ENCODE peak calls at places on chromosomes 11 and 22, in four cellular contexts. One of them, this sample, is unnamed.

GRCh38 chr11:10898003-10898762 is 40.3 kb upstream of the ZBED5 start:
- DNase-seq in HepG2: no peak
- DNase-seq in HCT116: no peak
- DNase-seq in H1: no peak
- DNase-seq in this sample: no peak

GRCh38 chr11:13126430-13126829 is 117.3 kb downstream of the RASSF10 start:
- DNase-seq in HepG2: no peak
- DNase-seq in HCT116: no peak
- DNase-seq in H1: no peak
- DNase-seq in this sample: no peak

GRCh38 chr11:28505216-28505615 is 397.0 kb downstream of the METTL15 start:
- DNase-seq in HepG2: no peak
- DNase-seq in HCT116: no peak
- DNase-seq in H1: no peak
- DNase-seq in this sample: no peak

GRCh38 chr11:5304046-5304445 is 2.3 kb upstream of the OR51B4 start:
- DNase-seq in HepG2: no peak
- DNase-seq in HCT116: no peak
- DNase-seq in H1: no peak
- DNase-seq in this sample: no peak

GRCh38 chr22:22720724-22721261 is 76.4 kb downstream of the GGTLC2 start:
- DNase-seq in HepG2: no peak
- DNase-seq in HCT116: no peak
- DNase-seq in H1: no peak
- DNase-seq in this sample: peak

GRCh38 chr22:33896801-33897620 is 23.3 kb downstream of the LARGE1 start:
- DNase-seq in HepG2: no peak
- DNase-seq in HCT116: no peak
- DNase-seq in H1: no peak
- DNase-seq in this sample: no peak

GRCh38 chr11:128711136-128711535 is 17.3 kb downstream of the FLI1 start:
- DNase-seq in HepG2: no peak
- DNase-seq in HCT116: no peak
- DNase-seq in H1: no peak
- DNase-seq in this sample: no peak

GRCh38 chr22:31870890-31871289 is 73.4 kb upstream of the YWHAH start:
- DNase-seq in HepG2: no peak
- DNase-seq in HCT116: no peak
- DNase-seq in H1: no peak
- DNase-seq in this sample: no peak

GRCh38 chr11:20342347-20343279 is 20.9 kb upstream of the HTATIP2 start:
- DNase-seq in HepG2: peak
- DNase-seq in HCT116: no peak
- DNase-seq in H1: peak
- DNase-seq in this sample: no peak

GRCh38 chr11:10441652-10442503 is 13.2 kb upstream of the AMPD3 start:
- DNase-seq in HepG2: no peak
- DNase-seq in HCT116: no peak
- DNase-seq in H1: no peak
- DNase-seq in this sample: peak

GRCh38 chr11:70420008-70420464 is 21.7 kb downstream of the CTTN start:
- DNase-seq in HepG2: no peak
- DNase-seq in HCT116: no peak
- DNase-seq in H1: no peak
- DNase-seq in this sample: no peak

GRCh38 chr22:20258584-20259335 is 9.4 kb downstream of the RTN4R start:
- DNase-seq in HepG2: no peak
- DNase-seq in HCT116: no peak
- DNase-seq in H1: no peak
- DNase-seq in this sample: no peak

GRCh38 chr11:130653838-130654601 is 205.6 kb downstream of the ADAMTS15 start:
- DNase-seq in HepG2: no peak
- DNase-seq in HCT116: no peak
- DNase-seq in H1: peak
- DNase-seq in this sample: no peak

GRCh38 chr22:32409977-32410376 is 2.1 kb downstream of the RTCB start:
- DNase-seq in HepG2: no peak
- DNase-seq in HCT116: no peak
- DNase-seq in H1: no peak
- DNase-seq in this sample: no peak

GRCh38 chr11:22633354-22633902 is 7.8 kb upstream of the FANCF start:
- DNase-seq in HepG2: peak
- DNase-seq in HCT116: no peak
- DNase-seq in H1: no peak
- DNase-seq in this sample: no peak

GRCh38 chr22:21977814-21978213 is 4.8 kb downstream of the TOP3B start:
- DNase-seq in HepG2: no peak
- DNase-seq in HCT116: no peak
- DNase-seq in H1: no peak
- DNase-seq in this sample: no peak

GRCh38 chr22:23403720-23404688 is 176.1 kb downstream of the IGLL1 start:
- DNase-seq in HepG2: no peak
- DNase-seq in HCT116: no peak
- DNase-seq in H1: no peak
- DNase-seq in this sample: no peak

GRCh38 chr22:49329636-49330035 is 498.0 kb downstream of the BRD1 start:
- DNase-seq in HepG2: no peak
- DNase-seq in HCT116: no peak
- DNase-seq in H1: no peak
- DNase-seq in this sample: no peak

GRCh38 chr11:6654281-6655019 is 1.2 kb downstream of the DCHS1 start:
- DNase-seq in HepG2: peak
- DNase-seq in HCT116: no peak
- DNase-seq in H1: peak
- DNase-seq in this sample: no peak

GRCh38 chr22:46007848-46008261 is 30.9 kb upstream of the WNT7B start:
- DNase-seq in HepG2: no peak
- DNase-seq in HCT116: no peak
- DNase-seq in H1: no peak
- DNase-seq in this sample: no peak

GRCh38 chr11:61912991-61913698 is 4.2 kb downstream of the RAB3IL1 start:
- DNase-seq in HepG2: no peak
- DNase-seq in HCT116: no peak
- DNase-seq in H1: no peak
- DNase-seq in this sample: no peak

GRCh38 chr22:35152316-35152715 is 86.4 kb downstream of the ISX start:
- DNase-seq in HepG2: no peak
- DNase-seq in HCT116: no peak
- DNase-seq in H1: no peak
- DNase-seq in this sample: no peak

DNA sequence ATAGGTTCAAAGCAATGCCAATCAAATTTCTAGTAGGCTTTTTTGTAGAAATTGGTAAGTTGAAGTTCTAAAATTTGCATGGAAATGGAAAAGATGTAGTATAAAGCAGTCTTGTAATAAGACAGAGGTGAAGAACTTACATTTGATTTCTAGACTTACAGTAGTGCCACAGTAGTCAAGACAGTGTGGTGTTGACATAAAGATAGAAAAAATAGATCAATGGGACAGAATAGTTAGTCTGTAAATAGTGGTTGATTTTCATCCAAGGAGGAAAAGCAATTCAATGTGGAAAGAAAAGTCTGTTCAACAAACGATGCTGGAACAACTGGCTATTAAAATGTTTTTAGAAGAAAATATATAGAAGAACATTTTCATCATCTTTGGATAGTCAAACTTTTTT is 67.9 kb downstream of the CHRDL2 start:
- DNase-seq in HepG2: no peak
- DNase-seq in HCT116: no peak
- DNase-seq in H1: no peak
- DNase-seq in this sample: no peak
- TF ChIP-seq JUND in HepG2: no peak
- TF ChIP-seq JUND in HCT116: no peak
- TF ChIP-seq JUND in H1: no peak
- TF ChIP-seq JUND in this sample: no peak

DNA sequence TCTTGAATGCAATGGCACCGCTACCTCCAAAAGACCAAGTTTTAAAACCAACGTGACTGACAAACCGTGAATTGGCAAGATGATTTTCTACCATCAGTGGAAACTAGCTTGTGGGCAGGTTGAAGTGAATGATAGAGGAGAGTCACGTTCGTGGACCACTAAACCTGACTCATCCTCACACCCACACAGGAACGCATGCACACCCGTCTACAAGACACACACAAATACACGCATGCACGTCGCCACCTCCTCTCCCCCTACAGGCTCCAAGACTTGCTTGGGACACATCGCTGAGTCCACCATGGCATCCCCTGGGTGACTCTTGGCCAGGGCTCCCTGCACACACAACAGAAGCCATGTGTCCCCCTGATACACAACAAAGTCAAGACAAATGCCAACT is 14.4 kb downstream of the TMPRSS6 start:
- DNase-seq in HepG2: no peak
- DNase-seq in HCT116: no peak
- DNase-seq in H1: no peak
- DNase-seq in this sample: no peak
- TF ChIP-seq SP1 in HepG2: no peak
- TF ChIP-seq SP1 in HCT116: no peak
- TF ChIP-seq SP1 in H1: no peak
- TF ChIP-seq SP1 in this sample: no peak

GRCh38 chr11:45161252-45162063 is 15.0 kb downstream of the PRDM11 start:
- DNase-seq in HepG2: no peak
- DNase-seq in HCT116: no peak
- DNase-seq in H1: no peak
- DNase-seq in this sample: no peak
- TF ChIP-seq JUND in HepG2: no peak
- TF ChIP-seq JUND in HCT116: no peak
- TF ChIP-seq JUND in H1: no peak
- TF ChIP-seq JUND in this sample: no peak

GRCh38 chr22:41561788-41562187 is 978 bp downstream of the CSDC2 start:
- DNase-seq in HepG2: no peak
- DNase-seq in HCT116: no peak
- DNase-seq in H1: no peak
- DNase-seq in this sample: no peak
- TF ChIP-seq SP1 in HepG2: no peak
- TF ChIP-seq SP1 in HCT116: no peak
- TF ChIP-seq SP1 in H1: no peak
- TF ChIP-seq SP1 in this sample: no peak

GRCh38 chr11:88039512-88040496 is 135.4 kb downstream of the RAB38 start:
- DNase-seq in HepG2: no peak
- DNase-seq in HCT116: no peak
- DNase-seq in H1: no peak
- DNase-seq in this sample: no peak
- TF ChIP-seq JUND in HepG2: no peak
- TF ChIP-seq JUND in HCT116: no peak
- TF ChIP-seq JUND in H1: no peak
- TF ChIP-seq JUND in this sample: no peak

GRCh38 chr11:36540998-36541397 is 26.8 kb upstream of the RAG1 start:
- DNase-seq in HepG2: peak
- DNase-seq in HCT116: peak
- DNase-seq in H1: no peak
- DNase-seq in this sample: peak
- TF ChIP-seq SP1 in HepG2: no peak
- TF ChIP-seq SP1 in HCT116: no peak
- TF ChIP-seq SP1 in H1: no peak
- TF ChIP-seq SP1 in this sample: no peak

GRCh38 chr22:39219071-39220050 is 25.4 kb downstream of the PDGFB start:
- DNase-seq in HepG2: no peak
- DNase-seq in HCT116: no peak
- DNase-seq in H1: peak
- DNase-seq in this sample: no peak
- TF ChIP-seq JUND in HepG2: no peak
- TF ChIP-seq JUND in HCT116: no peak
- TF ChIP-seq JUND in H1: no peak
- TF ChIP-seq JUND in this sample: no peak

DNA sequence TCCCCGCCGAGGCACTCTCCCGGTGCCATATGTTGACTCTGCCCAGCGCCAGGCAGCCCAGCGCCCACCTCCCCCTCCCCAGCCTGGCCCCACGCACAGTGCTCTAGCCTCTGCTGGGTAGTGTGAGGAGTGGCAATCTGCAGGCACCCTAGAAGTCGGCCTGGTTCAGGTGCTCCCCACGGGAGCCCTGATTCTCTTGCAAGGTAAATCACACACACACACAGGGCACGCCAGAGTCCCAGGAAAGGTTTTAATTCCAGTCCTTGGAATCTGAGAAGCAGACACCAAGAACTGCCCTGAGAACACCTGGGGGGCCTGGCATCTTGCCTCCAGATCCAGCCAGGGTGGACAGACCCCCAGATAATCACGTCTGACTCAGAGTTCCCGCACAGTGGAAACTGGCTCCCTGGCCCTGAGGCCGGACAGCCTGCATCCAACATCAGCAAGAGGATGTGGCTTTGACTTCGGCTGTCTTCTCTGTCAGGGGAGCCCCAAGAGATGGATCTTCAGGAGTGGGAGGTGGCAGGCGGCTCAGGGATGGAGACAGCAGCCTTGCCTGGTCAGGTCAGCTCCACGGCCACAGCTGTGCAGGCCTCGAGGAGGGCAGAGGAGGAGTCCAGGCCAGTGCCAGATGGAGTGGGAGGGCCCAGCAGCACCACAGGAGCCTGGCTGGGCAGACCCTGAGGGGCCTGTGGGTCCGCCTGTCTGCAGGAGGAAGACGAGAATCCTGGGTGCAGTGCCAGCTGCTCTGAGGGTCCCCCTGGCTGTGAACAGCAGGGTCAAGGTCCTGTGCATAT is 1.1 kb upstream of the RIN1 start:
- DNase-seq in HepG2: no peak
- DNase-seq in HCT116: no peak
- DNase-seq in H1: peak
- DNase-seq in this sample: no peak
- TF ChIP-seq SP1 in HepG2: no peak
- TF ChIP-seq SP1 in HCT116: no peak
- TF ChIP-seq SP1 in H1: no peak
- TF ChIP-seq SP1 in this sample: no peak

GRCh38 chr22:50584106-50585096 is 1.8 kb upstream of the CHKB start:
- DNase-seq in HepG2: peak
- DNase-seq in HCT116: no peak
- DNase-seq in H1: no peak
- DNase-seq in this sample: no peak
- TF ChIP-seq JUND in HepG2: no peak
- TF ChIP-seq JUND in HCT116: no peak
- TF ChIP-seq JUND in H1: no peak
- TF ChIP-seq JUND in this sample: no peak

GRCh38 chr11:76291576-76292526 is 85.5 kb upstream of the WNT11 start:
- DNase-seq in HepG2: peak
- DNase-seq in HCT116: no peak
- DNase-seq in H1: no peak
- DNase-seq in this sample: no peak
- TF ChIP-seq SP1 in HepG2: no peak
- TF ChIP-seq SP1 in HCT116: no peak
- TF ChIP-seq SP1 in H1: no peak
- TF ChIP-seq SP1 in this sample: no peak